ENCODE peak calls at places on chromosomes 4 and X, in nine cellular contexts. I is NCI-H82, E is left ventricle myocardium inferior, V is SK-N-DZ, K is LHCN-M2, T is adrenal gland, Q is hepatocyte, N is HEK293T, D is AG20443. F is an unnamed sample.

GRCh38 chr4:114558446-114559020 is 40.1 kb upstream of the UGT8 start:
- DNase-seq in K (peak), Q (no peak), D (no peak), N (no peak), E (no peak), T (no peak), V (no peak), I (no peak), F (no peak)

GRCh38 chr4:109890076-109890475 is 22.6 kb upstream of the EGF start:
- DNase-seq in E (no peak), D (no peak), N (no peak), I (no peak), Q (no peak), T (no peak), V (no peak), K (peak), F (no peak)

GRCh38 chrX:150270622-150271021 is 92.5 kb upstream of the MAMLD1 start:
- DNase-seq in E (no peak), I (no peak), D (no peak), V (no peak), Q (no peak), N (no peak), T (no peak), K (no peak), F (no peak)

GRCh38 chrX:69192603-69193002 is 27.4 kb upstream of the PJA1 start:
- DNase-seq in E (no peak), I (no peak), T (no peak), D (no peak), K (no peak), N (no peak), Q (no peak), V (no peak), F (no peak)

GRCh38 chr4:101357751-101358150 is 10.4 kb upstream of the PPP3CA start:
- DNase-seq in V (no peak), N (no peak), I (no peak), D (no peak), Q (no peak), K (no peak), E (no peak), T (no peak), F (no peak)

GRCh38 chr4:85761803-85762202 is 286.9 kb downstream of the ARHGAP24 start:
- DNase-seq in D (no peak), N (no peak), Q (peak), T (peak), V (no peak), I (no peak), E (no peak), K (no peak), F (no peak)

GRCh38 chrX:113644426-113644825 is 803.8 kb upstream of the AMOT start:
- DNase-seq in Q (no peak), V (no peak), T (no peak), N (no peak), E (no peak), D (peak), K (peak), I (no peak), F (no peak)

GRCh38 chr4:53816561-53816960 is 225.3 kb upstream of the LNX1 start:
- DNase-seq in E (no peak), D (no peak), I (no peak), V (no peak), Q (no peak), N (no peak), K (no peak), T (no peak), F (no peak)

GRCh38 chr4:47531954-47532321 is 46.9 kb downstream of the ATP10D start:
- DNase-seq in E (no peak), V (no peak), K (no peak), D (no peak), Q (no peak), I (no peak), T (peak), N (no peak), F (no peak)

GRCh38 chrX:15336023-15336413 is 695 bp upstream of the PIGA start:
- DNase-seq in E (no peak), N (no peak), K (peak), I (peak), D (peak), V (peak), Q (peak), T (peak), F (peak)

GRCh38 chrX:46294234-46294633 is 251.0 kb downstream of the ZNF674 start:
- DNase-seq in K (peak), N (no peak), T (no peak), Q (no peak), D (peak), V (no peak), E (no peak), I (no peak), F (no peak)

GRCh38 chr4:174365018-174365587 is 81.4 kb downstream of the CEP44 start:
- DNase-seq in V (peak), T (peak), K (peak), D (peak), Q (peak), E (no peak), N (peak), I (peak), F (no peak)

GRCh38 chr4:153546273-153546672 is 80.1 kb downstream of the TMEM131L start:
- DNase-seq in Q (no peak), T (no peak), V (no peak), I (no peak), K (no peak), E (no peak), D (no peak), N (no peak), F (no peak)